ENCODE peak calls at places on chromosomes 12 and 14, in ten cellular contexts. U, V, N, T, A, X, Q, P, C and E are unnamed samples.
A peak's percentile ranks its signal among the peaks of the same experiment; 100 is the strongest.

GRCh38 chr14:100340454-100340813 is 17.3 kb downstream of the SLC25A47 start:
- DNase-seq in N (no peak), T (no peak), P (no peak), A (no peak), X (no peak), V (no peak), C (no peak), U (no peak), Q (no peak), E (peak; percentile 19)

GRCh38 chr12:39619316-39619659 is 315 bp downstream of the ABCD2 start:
- DNase-seq in T (no peak), C (no peak), X (no peak), Q (no peak), P (no peak), N (no peak), U (no peak), A (no peak), V (no peak), E (no peak)

GRCh38 chr12:82910246-82910893 is 223.7 kb downstream of the TMTC2 start:
- DNase-seq in N (no peak), U (no peak), P (no peak), C (no peak), X (no peak), V (no peak), T (no peak), A (no peak), Q (no peak), E (no peak)

GRCh38 chr12:49375406-49375805 is 8.1 kb downstream of the SPATS2 start:
- DNase-seq in A (no peak), X (no peak), T (no peak), P (no peak), V (no peak), N (no peak), C (no peak), Q (no peak), U (no peak), E (no peak)

GRCh38 chr14:64812412-64812811 is 67.3 kb downstream of the SPTB start:
- DNase-seq in U (no peak), V (peak; percentile 38), P (no peak), C (peak; percentile 83), N (peak; percentile 78), Q (no peak), A (no peak), X (no peak), T (no peak), E (no peak)

GRCh38 chr12:92614502-92614901 is 88.3 kb upstream of the PLEKHG7 start:
- DNase-seq in C (no peak), P (no peak), N (no peak), V (no peak), A (no peak), Q (no peak), U (no peak), X (no peak), T (no peak), E (no peak)

GRCh38 chr12:53738834-53739284 is 11.6 kb upstream of the CALCOCO1 start:
- DNase-seq in C (no peak), U (no peak), A (no peak), X (no peak), P (no peak), V (no peak), T (no peak), N (no peak), Q (no peak), E (no peak)

GRCh38 chr12:49776413-49776812 is 35.1 kb downstream of the TMBIM6 start:
- DNase-seq in N (peak; percentile 66), Q (peak; percentile 61), V (peak; percentile 77), P (no peak), U (no peak), T (peak; percentile 76), C (peak; percentile 53), A (peak; percentile 64), X (peak; percentile 81), E (peak; percentile 81)

GRCh38 chr12:119208626-119209061 is 29.9 kb downstream of the HSPB8 start:
- DNase-seq in T (peak; percentile 86), V (no peak), C (peak; percentile 45), A (no peak), X (peak; percentile 68), P (no peak), U (no peak), N (peak; percentile 54), Q (no peak), E (no peak)

GRCh38 chr14:37234222-37234621 is 36.5 kb downstream of the MIPOL1 start:
- DNase-seq in P (no peak), C (no peak), T (no peak), N (no peak), V (no peak), U (no peak), Q (no peak), X (no peak), A (no peak), E (no peak)

GRCh38 chr12:4039927-4040326 is 166.7 kb upstream of the PARP11 start:
- DNase-seq in P (no peak), C (no peak), X (peak; percentile 28), A (no peak), V (no peak), Q (no peak), T (no peak), U (no peak), N (no peak), E (no peak)

GRCh38 chr12:4036872-4037271 is 163.7 kb upstream of the PARP11 start:
- DNase-seq in Q (no peak), C (no peak), N (no peak), X (peak; percentile 23), P (no peak), T (no peak), A (no peak), U (no peak), V (no peak), E (no peak)

GRCh38 chr12:4034926-4035325 is 161.7 kb upstream of the PARP11 start:
- DNase-seq in T (no peak), U (no peak), V (no peak), N (no peak), Q (no peak), X (peak; percentile 59), C (no peak), A (peak; percentile 69), P (no peak), E (no peak)

GRCh38 chr12:4041191-4041885 is 168.1 kb upstream of the PARP11 start:
- DNase-seq in A (no peak), N (no peak), X (no peak), T (no peak), P (no peak), U (no peak), C (peak; percentile 32), Q (no peak), V (no peak), E (no peak)

GRCh38 chr12:4037747-4038312 is 164.6 kb upstream of the PARP11 start:
- DNase-seq in N (no peak), Q (peak; percentile 45), U (no peak), P (no peak), A (no peak), V (no peak), X (peak; percentile 55), T (no peak), C (peak; percentile 79), E (no peak)
- TF ChIP-seq CTCF in N (peak; percentile 60), Q (peak; percentile 96), U (peak; percentile 86), P (peak; percentile 91), A (peak; percentile 72), V (peak; percentile 22), X (peak; percentile 71), T (peak; percentile 74), C (peak; percentile 62), E (peak; percentile 68)

GRCh38 chr14:75926431-75926830 is 55.4 kb downstream of the TGFB3 start:
- DNase-seq in T (no peak), U (no peak), P (no peak), N (no peak), A (no peak), X (peak; percentile 8), C (no peak), Q (no peak), V (no peak), E (no peak)
- TF ChIP-seq CTCF in T (no peak), U (peak; percentile 26), P (peak; percentile 7), N (no peak), A (no peak), X (no peak), C (no peak), Q (peak; percentile 36), V (no peak), E (no peak)

DNA sequence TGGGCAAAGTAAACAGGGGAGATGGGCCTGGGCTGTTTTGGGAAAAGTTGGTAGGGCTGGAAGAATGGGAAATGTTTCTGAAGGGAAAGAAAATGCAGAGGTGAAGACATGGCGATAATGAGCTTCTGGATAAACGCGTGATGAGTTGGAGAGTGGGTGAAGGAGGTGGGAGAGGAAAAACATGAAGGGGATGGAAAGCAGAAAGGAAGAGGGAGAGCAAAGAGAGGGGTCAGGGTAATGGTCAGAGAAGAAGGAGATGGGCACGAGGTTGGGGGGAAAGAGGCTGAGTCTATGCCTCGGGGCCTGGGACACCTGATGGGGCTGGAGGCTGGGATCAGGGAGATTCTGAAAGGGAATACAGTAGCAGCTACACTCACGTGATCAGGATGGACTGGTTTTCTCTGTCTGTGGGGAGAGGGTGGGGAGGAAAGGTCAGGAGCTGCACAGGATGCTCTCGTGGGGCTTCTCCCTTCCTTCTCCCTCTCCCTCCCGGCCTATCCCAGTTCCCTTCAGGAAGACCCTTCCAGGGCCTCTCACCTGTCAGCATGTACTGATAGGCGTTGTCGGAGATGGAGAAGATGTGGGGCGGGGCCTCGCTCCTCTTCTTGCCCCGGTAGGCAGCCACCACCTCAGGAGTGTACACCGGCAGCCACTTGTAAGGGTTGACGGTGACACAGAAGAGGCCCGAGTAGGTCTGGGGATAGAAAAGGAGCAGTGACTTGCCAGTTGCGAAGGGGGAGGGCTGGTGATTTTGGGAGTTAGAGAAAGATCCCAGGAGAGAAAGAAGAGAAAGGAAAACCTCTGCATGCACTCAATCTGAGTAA is 3.1 kb downstream of the MYH7 start:
- DNase-seq in C (no peak), X (no peak), T (peak; percentile 47), Q (no peak), A (no peak), P (no peak), V (no peak), N (peak; percentile 10), U (no peak), E (no peak)
- TF ChIP-seq CTCF in C (no peak), X (no peak), T (no peak), Q (no peak), A (no peak), P (no peak), V (no peak), N (no peak), U (no peak), E (no peak)

GRCh38 chr14:77181603-77182437 is at the start of gene TMEM63C:
- DNase-seq in C (peak; percentile 66), U (peak; percentile 45), A (no peak), X (no peak), V (peak; percentile 50), N (no peak), T (no peak), Q (peak; percentile 55), P (peak; percentile 38), E (no peak)
- TF ChIP-seq CTCF in C (no peak), U (no peak), A (no peak), X (no peak), V (no peak), N (no peak), T (no peak), Q (no peak), P (no peak), E (no peak)

GRCh38 chr12:12032771-12033588 is 37.8 kb upstream of the BCL2L14 start:
- DNase-seq in P (peak; percentile 77), V (peak; percentile 52), A (peak; percentile 74), X (peak; percentile 88), N (peak; percentile 81), C (peak; percentile 93), Q (peak; percentile 73), T (peak; percentile 83), U (peak; percentile 34), E (no peak)
- TF ChIP-seq CTCF in P (peak; percentile 97), V (peak; percentile 59), A (peak; percentile 75), X (peak; percentile 93), N (peak; percentile 79), C (peak; percentile 80), Q (peak; percentile 99), T (peak; percentile 80), U (peak; percentile 72), E (peak; percentile 91)

GRCh38 chr14:20391505-20391904 is 21.8 kb downstream of the TEP1 start:
- DNase-seq in V (no peak), U (no peak), C (no peak), N (no peak), X (no peak), Q (no peak), T (no peak), A (no peak), P (no peak), E (no peak)
- TF ChIP-seq CTCF in V (no peak), U (no peak), C (no peak), N (no peak), X (no peak), Q (no peak), T (no peak), A (no peak), P (no peak), E (no peak)